ENCODE peak calls at places on chromosomes 11 and 22, in eight cellular contexts. One of them, this sample, is unnamed.

GRCh38 chr11:94767701-94768601 is at the start of gene AMOTL1:
- DNase-seq in ureter: peak
- DNase-seq in activated CD4-positive, CD25-positive, alpha-beta regulatory T cell: no peak
- DNase-seq in ovary: peak
- DNase-seq in mesenteric fat pad: peak
- DNase-seq in fibroblast of pulmonary artery: peak
- DNase-seq in DMS79: peak
- DNase-seq in neural crest cell: peak
- DNase-seq in this sample: peak

GRCh38 chr11:121113611-121114010 is 12.6 kb downstream of the TECTA start:
- DNase-seq in ureter: no peak
- DNase-seq in activated CD4-positive, CD25-positive, alpha-beta regulatory T cell: no peak
- DNase-seq in ovary: no peak
- DNase-seq in mesenteric fat pad: no peak
- DNase-seq in fibroblast of pulmonary artery: no peak
- DNase-seq in DMS79: no peak
- DNase-seq in neural crest cell: no peak
- DNase-seq in this sample: no peak

GRCh38 chr11:44862546-44863101 is 88.1 kb downstream of the TP53I11 start:
- DNase-seq in ureter: no peak
- DNase-seq in activated CD4-positive, CD25-positive, alpha-beta regulatory T cell: no peak
- DNase-seq in ovary: no peak
- DNase-seq in mesenteric fat pad: no peak
- DNase-seq in fibroblast of pulmonary artery: no peak
- DNase-seq in DMS79: peak
- DNase-seq in neural crest cell: no peak
- DNase-seq in this sample: no peak

GRCh38 chr22:48494256-48494967 is 1333.3 kb downstream of the BRD1 start:
- DNase-seq in ureter: no peak
- DNase-seq in activated CD4-positive, CD25-positive, alpha-beta regulatory T cell: no peak
- DNase-seq in ovary: peak
- DNase-seq in mesenteric fat pad: no peak
- DNase-seq in fibroblast of pulmonary artery: no peak
- DNase-seq in DMS79: no peak
- DNase-seq in neural crest cell: no peak
- DNase-seq in this sample: no peak

GRCh38 chr11:110762596-110762995 is 50.4 kb upstream of the ARHGAP20 start:
- DNase-seq in ureter: no peak
- DNase-seq in activated CD4-positive, CD25-positive, alpha-beta regulatory T cell: no peak
- DNase-seq in ovary: no peak
- DNase-seq in mesenteric fat pad: no peak
- DNase-seq in fibroblast of pulmonary artery: no peak
- DNase-seq in DMS79: peak
- DNase-seq in neural crest cell: no peak
- DNase-seq in this sample: no peak

GRCh38 chr22:50576070-50576469 is 2.2 kb downstream of the CPT1B start:
- DNase-seq in ureter: no peak
- DNase-seq in activated CD4-positive, CD25-positive, alpha-beta regulatory T cell: no peak
- DNase-seq in ovary: no peak
- DNase-seq in mesenteric fat pad: no peak
- DNase-seq in fibroblast of pulmonary artery: peak
- DNase-seq in DMS79: no peak
- DNase-seq in neural crest cell: peak
- DNase-seq in this sample: no peak

GRCh38 chr11:79314906-79315689 is 125.7 kb downstream of the TENM4 start:
- DNase-seq in ureter: no peak
- DNase-seq in activated CD4-positive, CD25-positive, alpha-beta regulatory T cell: no peak
- DNase-seq in ovary: no peak
- DNase-seq in mesenteric fat pad: no peak
- DNase-seq in fibroblast of pulmonary artery: peak
- DNase-seq in DMS79: no peak
- DNase-seq in neural crest cell: peak
- DNase-seq in this sample: no peak

GRCh38 chr11:67119577-67120391 is 721 bp downstream of the KDM2A start:
- DNase-seq in ureter: no peak
- DNase-seq in activated CD4-positive, CD25-positive, alpha-beta regulatory T cell: no peak
- DNase-seq in ovary: peak
- DNase-seq in mesenteric fat pad: peak
- DNase-seq in fibroblast of pulmonary artery: no peak
- DNase-seq in DMS79: no peak
- DNase-seq in neural crest cell: peak
- DNase-seq in this sample: no peak

GRCh38 chr11:1207451-1208360 is 15.2 kb upstream of the MUC5B start:
- DNase-seq in ureter: no peak
- DNase-seq in activated CD4-positive, CD25-positive, alpha-beta regulatory T cell: no peak
- DNase-seq in ovary: no peak
- DNase-seq in mesenteric fat pad: peak
- DNase-seq in fibroblast of pulmonary artery: no peak
- DNase-seq in DMS79: no peak
- DNase-seq in neural crest cell: no peak
- DNase-seq in this sample: no peak

GRCh38 chr11:113141010-113141409 is 173.4 kb upstream of the TTC12 start:
- DNase-seq in ureter: no peak
- DNase-seq in activated CD4-positive, CD25-positive, alpha-beta regulatory T cell: no peak
- DNase-seq in ovary: no peak
- DNase-seq in mesenteric fat pad: no peak
- DNase-seq in fibroblast of pulmonary artery: no peak
- DNase-seq in DMS79: no peak
- DNase-seq in neural crest cell: no peak
- DNase-seq in this sample: no peak

GRCh38 chr11:60761436-60762190 is 4.9 kb downstream of the MS4A15 start:
- DNase-seq in ureter: no peak
- DNase-seq in activated CD4-positive, CD25-positive, alpha-beta regulatory T cell: no peak
- DNase-seq in ovary: no peak
- DNase-seq in mesenteric fat pad: no peak
- DNase-seq in fibroblast of pulmonary artery: no peak
- DNase-seq in DMS79: no peak
- DNase-seq in neural crest cell: no peak
- DNase-seq in this sample: no peak

GRCh38 chr11:64858467-64859401 is 14.3 kb upstream of the CDC42BPG start:
- DNase-seq in ureter: no peak
- DNase-seq in activated CD4-positive, CD25-positive, alpha-beta regulatory T cell: no peak
- DNase-seq in ovary: no peak
- DNase-seq in mesenteric fat pad: no peak
- DNase-seq in fibroblast of pulmonary artery: no peak
- DNase-seq in DMS79: no peak
- DNase-seq in neural crest cell: no peak
- DNase-seq in this sample: no peak

GRCh38 chr22:39068033-39068785 is 8.9 kb upstream of the APOBEC3G start:
- DNase-seq in ureter: no peak
- DNase-seq in activated CD4-positive, CD25-positive, alpha-beta regulatory T cell: no peak
- DNase-seq in ovary: no peak
- DNase-seq in mesenteric fat pad: no peak
- DNase-seq in fibroblast of pulmonary artery: no peak
- DNase-seq in DMS79: no peak
- DNase-seq in neural crest cell: no peak
- DNase-seq in this sample: no peak

GRCh38 chr11:3807856-3808845 is at the start of gene PGAP2:
- DNase-seq in ureter: peak
- DNase-seq in activated CD4-positive, CD25-positive, alpha-beta regulatory T cell: peak
- DNase-seq in ovary: peak
- DNase-seq in mesenteric fat pad: no peak
- DNase-seq in fibroblast of pulmonary artery: peak
- DNase-seq in DMS79: peak
- DNase-seq in neural crest cell: peak
- DNase-seq in this sample: peak

GRCh38 chr11:2737876-2738275 is 38.1 kb upstream of the KCNQ1OT1 start:
- DNase-seq in ureter: no peak
- DNase-seq in activated CD4-positive, CD25-positive, alpha-beta regulatory T cell: no peak
- DNase-seq in ovary: no peak
- DNase-seq in mesenteric fat pad: no peak
- DNase-seq in fibroblast of pulmonary artery: no peak
- DNase-seq in DMS79: no peak
- DNase-seq in neural crest cell: no peak
- DNase-seq in this sample: no peak

GRCh38 chr22:30523646-30524489 is 18.4 kb upstream of the SEC14L4 start:
- DNase-seq in ureter: no peak
- DNase-seq in activated CD4-positive, CD25-positive, alpha-beta regulatory T cell: no peak
- DNase-seq in ovary: no peak
- DNase-seq in mesenteric fat pad: no peak
- DNase-seq in fibroblast of pulmonary artery: no peak
- DNase-seq in DMS79: no peak
- DNase-seq in neural crest cell: no peak
- DNase-seq in this sample: no peak

GRCh38 chr11:102244681-102245409 is 72.4 kb upstream of the BIRC3 start:
- DNase-seq in ureter: no peak
- DNase-seq in activated CD4-positive, CD25-positive, alpha-beta regulatory T cell: no peak
- DNase-seq in ovary: no peak
- DNase-seq in mesenteric fat pad: no peak
- DNase-seq in fibroblast of pulmonary artery: peak
- DNase-seq in DMS79: no peak
- DNase-seq in neural crest cell: no peak
- DNase-seq in this sample: no peak

GRCh38 chr11:115222218-115222862 is 281.9 kb downstream of the CADM1 start:
- DNase-seq in ureter: no peak
- DNase-seq in activated CD4-positive, CD25-positive, alpha-beta regulatory T cell: no peak
- DNase-seq in ovary: no peak
- DNase-seq in mesenteric fat pad: no peak
- DNase-seq in fibroblast of pulmonary artery: peak
- DNase-seq in DMS79: peak
- DNase-seq in neural crest cell: no peak
- DNase-seq in this sample: no peak

GRCh38 chr11:78651923-78652602 is 77.4 kb upstream of the NARS2 start:
- DNase-seq in ureter: no peak
- DNase-seq in activated CD4-positive, CD25-positive, alpha-beta regulatory T cell: no peak
- DNase-seq in ovary: no peak
- DNase-seq in mesenteric fat pad: no peak
- DNase-seq in fibroblast of pulmonary artery: no peak
- DNase-seq in DMS79: no peak
- DNase-seq in neural crest cell: no peak
- DNase-seq in this sample: peak

GRCh38 chr22:26580240-26580962 is 9.5 kb downstream of the TPST2 start:
- DNase-seq in ureter: no peak
- DNase-seq in activated CD4-positive, CD25-positive, alpha-beta regulatory T cell: no peak
- DNase-seq in ovary: no peak
- DNase-seq in mesenteric fat pad: no peak
- DNase-seq in fibroblast of pulmonary artery: no peak
- DNase-seq in DMS79: no peak
- DNase-seq in neural crest cell: no peak
- DNase-seq in this sample: no peak

GRCh38 chr11:74459584-74459983 is 7.8 kb downstream of the KCNE3 start:
- DNase-seq in ureter: no peak
- DNase-seq in activated CD4-positive, CD25-positive, alpha-beta regulatory T cell: no peak
- DNase-seq in ovary: no peak
- DNase-seq in mesenteric fat pad: no peak
- DNase-seq in fibroblast of pulmonary artery: no peak
- DNase-seq in DMS79: no peak
- DNase-seq in neural crest cell: no peak
- DNase-seq in this sample: no peak

GRCh38 chr11:11550534-11550933 is 71.3 kb downstream of the GALNT18 start:
- DNase-seq in ureter: no peak
- DNase-seq in activated CD4-positive, CD25-positive, alpha-beta regulatory T cell: no peak
- DNase-seq in ovary: no peak
- DNase-seq in mesenteric fat pad: no peak
- DNase-seq in fibroblast of pulmonary artery: no peak
- DNase-seq in DMS79: no peak
- DNase-seq in neural crest cell: no peak
- DNase-seq in this sample: no peak

GRCh38 chr11:113613619-113614018 is 92.5 kb downstream of the TMPRSS5 start:
- DNase-seq in ureter: no peak
- DNase-seq in activated CD4-positive, CD25-positive, alpha-beta regulatory T cell: no peak
- DNase-seq in ovary: no peak
- DNase-seq in mesenteric fat pad: no peak
- DNase-seq in fibroblast of pulmonary artery: no peak
- DNase-seq in DMS79: no peak
- DNase-seq in neural crest cell: no peak
- DNase-seq in this sample: no peak

GRCh38 chr22:42994917-42995562 is 19.9 kb downstream of the PACSIN2 start:
- DNase-seq in ureter: peak
- DNase-seq in activated CD4-positive, CD25-positive, alpha-beta regulatory T cell: no peak
- DNase-seq in ovary: no peak
- DNase-seq in mesenteric fat pad: no peak
- DNase-seq in fibroblast of pulmonary artery: peak
- DNase-seq in DMS79: no peak
- DNase-seq in neural crest cell: no peak
- DNase-seq in this sample: peak

GRCh38 chr11:125262825-125263218 is 98.3 kb downstream of the PKNOX2 start:
- DNase-seq in ureter: no peak
- DNase-seq in activated CD4-positive, CD25-positive, alpha-beta regulatory T cell: no peak
- DNase-seq in ovary: peak
- DNase-seq in mesenteric fat pad: no peak
- DNase-seq in fibroblast of pulmonary artery: peak
- DNase-seq in DMS79: no peak
- DNase-seq in neural crest cell: peak
- DNase-seq in this sample: no peak

GRCh38 chr22:46370584-46371373 is 35.3 kb downstream of the TRMU start:
- DNase-seq in ureter: no peak
- DNase-seq in activated CD4-positive, CD25-positive, alpha-beta regulatory T cell: no peak
- DNase-seq in ovary: no peak
- DNase-seq in mesenteric fat pad: no peak
- DNase-seq in fibroblast of pulmonary artery: no peak
- DNase-seq in DMS79: no peak
- DNase-seq in neural crest cell: no peak
- DNase-seq in this sample: no peak

GRCh38 chr11:26834601-26835000 is 112.7 kb upstream of the SLC5A12 start:
- DNase-seq in ureter: no peak
- DNase-seq in activated CD4-positive, CD25-positive, alpha-beta regulatory T cell: no peak
- DNase-seq in ovary: no peak
- DNase-seq in mesenteric fat pad: no peak
- DNase-seq in fibroblast of pulmonary artery: no peak
- DNase-seq in DMS79: no peak
- DNase-seq in neural crest cell: no peak
- DNase-seq in this sample: no peak

GRCh38 chr11:114061053-114062049 is 1.8 kb downstream of the ZBTB16 start:
- DNase-seq in ureter: no peak
- DNase-seq in activated CD4-positive, CD25-positive, alpha-beta regulatory T cell: no peak
- DNase-seq in ovary: peak
- DNase-seq in mesenteric fat pad: no peak
- DNase-seq in fibroblast of pulmonary artery: peak
- DNase-seq in DMS79: no peak
- DNase-seq in neural crest cell: no peak
- DNase-seq in this sample: peak